ENCODE peak calls at places on chromosomes 16 and 17, in nine cellular contexts. W is globus pallidus; Z is T-helper 1 cell; L is activated T-cell treated with anti-CD3 and anti-CD28 coated beads, Interleukin-2, amount 50 U/mL, for 4 hours; D is EL; R is AG04450; E is aorta; T is stimulated activated CD4-positive, alpha-beta T cell treated with anti-CD3 and anti-CD28 coated beads, TNF-alpha, amount 100 ng/mL, for 4 hours; B is Daoy. K is an unnamed sample.

GRCh38 chr17:4969551-4970231 is 2.1 kb upstream of the SPAG7 start:
- DNase-seq in T (no peak), R (no peak), L (no peak), D (peak), Z (no peak), E (no peak), B (no peak), W (no peak), K (no peak)

GRCh38 chr17:73100363-73100762 is 7.9 kb upstream of the SLC39A11 start:
- DNase-seq in B (no peak), R (no peak), T (no peak), L (no peak), Z (no peak), E (no peak), W (no peak), D (no peak), K (no peak)

GRCh38 chr16:89049484-89050118 is 44.1 kb upstream of the ACSF3 start:
- DNase-seq in D (no peak), B (no peak), W (no peak), Z (no peak), E (peak), T (no peak), R (no peak), L (no peak), K (no peak)

GRCh38 chr17:34252890-34253525 is 2.1 kb upstream of the CCL2 start:
- DNase-seq in L (no peak), R (no peak), B (no peak), D (peak), E (no peak), T (no peak), W (no peak), Z (no peak), K (no peak)

GRCh38 chr17:7837375-7838290 is 3.6 kb downstream of the KDM6B start:
- DNase-seq in E (no peak), T (no peak), R (no peak), Z (no peak), L (no peak), B (no peak), W (no peak), D (no peak), K (no peak)

GRCh38 chr17:43479948-43480347 is 3.8 kb upstream of the DHX8 start:
- DNase-seq in Z (no peak), R (no peak), L (no peak), W (no peak), T (no peak), E (no peak), D (no peak), B (no peak), K (no peak)

GRCh38 chr17:18186271-18186982 is 2.8 kb downstream of the ALKBH5 start:
- DNase-seq in D (peak), W (peak), L (no peak), B (no peak), Z (no peak), E (no peak), R (no peak), T (no peak), K (no peak)

GRCh38 chr16:30934827-30935557 is 11.6 kb downstream of the FBXL19 start:
- DNase-seq in D (peak), T (no peak), B (peak), E (no peak), Z (peak), W (no peak), L (no peak), R (no peak), K (no peak)

GRCh38 chr17:17897442-17897841 is 60.7 kb upstream of the SREBF1 start:
- DNase-seq in E (no peak), L (no peak), D (no peak), Z (no peak), T (no peak), R (no peak), W (no peak), B (no peak), K (no peak)

GRCh38 chr17:44210342-44211192 is 8.9 kb downstream of the UBTF start:
- DNase-seq in D (peak), W (peak), R (peak), Z (peak), E (peak), B (peak), L (peak), T (peak), K (peak)

GRCh38 chr17:51059781-51060180 is 60.9 kb downstream of the SPAG9 start:
- DNase-seq in L (no peak), W (no peak), R (no peak), B (no peak), T (no peak), E (no peak), Z (no peak), D (peak), K (no peak)

GRCh38 chr17:80347536-80347935 is 67.4 kb upstream of the ENDOV start:
- DNase-seq in W (no peak), B (no peak), D (no peak), E (no peak), R (no peak), T (no peak), Z (no peak), L (no peak), K (no peak)

GRCh38 chr17:11290814-11291213 is 49.8 kb downstream of the SHISA6 start:
- DNase-seq in B (no peak), T (no peak), L (no peak), D (no peak), W (no peak), Z (no peak), R (no peak), E (no peak), K (no peak)

GRCh38 chr16:81500833-81501521 is 56.4 kb downstream of the CMIP start:
- DNase-seq in B (peak), D (peak), Z (no peak), W (no peak), R (no peak), E (no peak), L (no peak), T (no peak), K (no peak)

GRCh38 chr16:81711609-81712329 is 67.3 kb upstream of the PLCG2 start:
- DNase-seq in L (no peak), W (no peak), E (no peak), B (peak), T (no peak), D (peak), R (peak), Z (no peak), K (no peak)

GRCh38 chr17:42179335-42179734 is 1.6 kb downstream of the KCNH4 start:
- DNase-seq in T (no peak), Z (no peak), L (no peak), B (no peak), R (no peak), E (no peak), D (no peak), W (no peak), K (no peak)

GRCh38 chr16:23317266-23317661 is 15.2 kb downstream of the SCNN1B start:
- DNase-seq in B (peak), Z (no peak), L (no peak), R (no peak), T (no peak), D (no peak), W (no peak), E (no peak), K (peak)

GRCh38 chr16:84053237-84053636 is 10.6 kb upstream of the SLC38A8 start:
- DNase-seq in L (no peak), W (no peak), E (no peak), Z (no peak), T (no peak), R (no peak), B (no peak), D (no peak), K (peak)

GRCh38 chr16:61654962-61655361 is 381.3 kb downstream of the CDH8 start:
- DNase-seq in D (peak), Z (no peak), E (no peak), W (peak), L (no peak), R (no peak), B (no peak), T (no peak), K (no peak)

GRCh38 chr16:24118126-24118821 is 137.9 kb upstream of the CACNG3 start:
- DNase-seq in E (no peak), Z (no peak), W (peak), R (no peak), L (no peak), T (no peak), D (no peak), B (no peak), K (no peak)

GRCh38 chr17:1232331-1232730 is 37.9 kb upstream of the BHLHA9 start:
- DNase-seq in E (no peak), D (no peak), W (no peak), T (no peak), R (no peak), L (no peak), B (no peak), Z (no peak), K (no peak)

GRCh38 chr16:65119905-65120341 is 1.9 kb downstream of the CDH11 start:
- DNase-seq in T (no peak), Z (no peak), E (peak), W (peak), R (no peak), B (peak), D (peak), L (no peak), K (no peak)

GRCh38 chr17:41689497-41690299 is 1.0 kb downstream of the EIF1 start:
- DNase-seq in W (peak), D (peak), L (peak), E (no peak), B (peak), T (no peak), R (no peak), Z (peak), K (no peak)

GRCh38 chr17:41651625-41652460 is 27.5 kb upstream of the KRT17 start:
- DNase-seq in R (no peak), E (peak), W (peak), B (no peak), D (no peak), L (no peak), T (no peak), Z (no peak), K (no peak)

GRCh38 chr16:86857807-86858206 is 279.5 kb downstream of the FOXL1 start:
- DNase-seq in B (no peak), W (no peak), T (no peak), Z (no peak), L (no peak), R (no peak), D (no peak), E (no peak), K (no peak)

GRCh38 chr16:72092832-72093447 is 480 bp downstream of the TXNL4B start:
- DNase-seq in B (peak), L (no peak), T (no peak), E (no peak), D (peak), R (peak), Z (peak), W (no peak), K (no peak)

GRCh38 chr17:82200743-82201497 is 11.7 kb downstream of the CCDC57 start:
- DNase-seq in R (no peak), B (no peak), W (no peak), Z (peak), E (no peak), D (no peak), T (no peak), L (peak), K (no peak)

GRCh38 chr16:65414284-65414984 is 292.6 kb upstream of the CDH11 start:
- DNase-seq in T (no peak), D (peak), W (no peak), Z (no peak), B (peak), L (no peak), R (peak), E (no peak), K (no peak)

GRCh38 chr16:69112285-69113129 is 7.1 kb downstream of the HAS3 start:
- DNase-seq in L (peak), W (no peak), D (peak), B (peak), R (no peak), Z (peak), E (peak), T (peak), K (peak)

GRCh38 chr17:59853168-59853918 is 39.4 kb downstream of the TUBD1 start:
- DNase-seq in W (no peak), D (peak), E (peak), Z (peak), L (peak), B (peak), R (peak), T (no peak), K (no peak)

GRCh38 chr17:77356690-77357201 is 216.0 kb downstream of the SEC14L1 start:
- DNase-seq in Z (no peak), W (no peak), R (no peak), L (no peak), T (no peak), B (no peak), D (no peak), E (no peak), K (no peak)

GRCh38 chr16:21646721-21647561 is 5.5 kb downstream of the IGSF6 start:
- DNase-seq in Z (peak), B (peak), D (no peak), L (peak), E (no peak), R (no peak), W (no peak), T (peak), K (no peak)

GRCh38 chr17:44926841-44927525 is 11.7 kb upstream of the GFAP start:
- DNase-seq in E (no peak), T (no peak), W (no peak), Z (no peak), B (no peak), R (no peak), L (no peak), D (no peak), K (peak)

GRCh38 chr16:2977440-2977839 is 2.8 kb downstream of the PKMYT1 start:
- DNase-seq in E (no peak), L (no peak), Z (no peak), T (no peak), W (no peak), D (no peak), R (no peak), B (no peak), K (no peak)

GRCh38 chr17:44417553-44417952 is 28.1 kb upstream of the ITGA2B start:
- DNase-seq in T (no peak), W (no peak), E (no peak), L (no peak), D (peak), B (peak), R (peak), Z (peak), K (no peak)

GRCh38 chr16:87132361-87133014 is 184.7 kb downstream of the C16orf95 start:
- DNase-seq in Z (no peak), E (no peak), L (no peak), B (no peak), T (no peak), R (peak), W (peak), D (peak), K (peak)

GRCh38 chr17:81334987-81335386 is 39.9 kb upstream of the SLC38A10 start:
- DNase-seq in L (no peak), T (no peak), D (no peak), R (no peak), W (no peak), E (peak), B (no peak), Z (no peak), K (no peak)

GRCh38 chr17:77836557-77837041 is 121.9 kb upstream of the TNRC6C start:
- DNase-seq in Z (peak), L (no peak), B (peak), R (no peak), E (no peak), D (peak), W (no peak), T (no peak), K (no peak)

K was measured in cardiac septum.